ENCODE peak calls at places on chromosomes 7 and 10, in nine cellular contexts. D is sigmoid colon, J is H1, M is prostate gland, W is HepG2, S is body of pancreas, V is A549, A is HCT116, K is tibial nerve. T is an unnamed sample.

GRCh38 chr10:12389154-12389734 is 39.9 kb downstream of the CAMK1D start:
- DNase-seq in J (no peak), M (peak), K (no peak), V (no peak), A (no peak), D (no peak), W (no peak), S (peak), T (no peak)

GRCh38 chr10:110790913-110791525 is 80.7 kb upstream of the PDCD4 start:
- DNase-seq in D (no peak), A (no peak), M (peak), J (no peak), K (no peak), S (no peak), W (no peak), V (no peak), T (no peak)

GRCh38 chr7:2517004-2517403 is 2.6 kb upstream of the LFNG start:
- DNase-seq in J (no peak), D (no peak), K (no peak), V (no peak), M (no peak), S (no peak), W (no peak), A (no peak), T (no peak)

GRCh38 chr10:132347211-132347930 is 15.4 kb downstream of the LRRC27 start:
- DNase-seq in K (no peak), D (peak), S (no peak), A (no peak), J (no peak), V (no peak), W (no peak), M (no peak), T (no peak)

GRCh38 chr7:114921636-114922150 is at the start of gene MDFIC:
- DNase-seq in K (peak), S (peak), J (no peak), W (no peak), M (no peak), D (no peak), A (no peak), V (peak), T (no peak)

GRCh38 chr7:18177815-18178660 is 150.4 kb upstream of the PRPS1L1 start:
- DNase-seq in W (peak), D (no peak), V (no peak), M (no peak), J (no peak), S (no peak), K (no peak), A (no peak), T (peak)

GRCh38 chr10:91220954-91221696 is 662 bp downstream of the PCGF5 start:
- DNase-seq in S (peak), J (no peak), W (no peak), M (peak), K (peak), A (no peak), D (peak), V (peak), T (no peak)

GRCh38 chr10:72337039-72337629 is 17.6 kb downstream of the DNAJB12 start:
- DNase-seq in K (peak), D (peak), M (peak), A (no peak), W (peak), J (no peak), V (peak), S (peak), T (no peak)

GRCh38 chr10:132036887-132037675 is 28.7 kb upstream of the JAKMIP3 start:
- DNase-seq in W (no peak), J (peak), K (no peak), A (no peak), S (no peak), D (no peak), M (peak), V (peak), T (no peak)

GRCh38 chr7:151371266-151371665 is 29.7 kb downstream of the NUB1 start:
- DNase-seq in W (no peak), S (no peak), V (no peak), D (peak), J (no peak), A (no peak), M (no peak), K (no peak), T (no peak)

GRCh38 chr7:18087031-18087686 is 59.5 kb upstream of the PRPS1L1 start:
- DNase-seq in J (no peak), A (no peak), M (no peak), K (no peak), W (no peak), D (no peak), S (no peak), V (peak), T (no peak)

GRCh38 chr7:157612664-157613561 is 276.1 kb downstream of the DNAJB6 start:
- DNase-seq in V (no peak), D (peak), K (no peak), W (no peak), J (no peak), M (no peak), A (no peak), S (no peak), T (peak)

GRCh38 chr10:52951819-52952218 is 179.2 kb upstream of the MBL2 start:
- DNase-seq in A (no peak), S (peak), D (no peak), M (peak), W (peak), K (peak), V (no peak), J (peak), T (peak)

GRCh38 chr10:70528726-70529362 is 50.3 kb downstream of the PALD1 start:
- DNase-seq in M (no peak), K (no peak), W (peak), D (no peak), S (no peak), A (peak), J (no peak), V (peak), T (no peak)

GRCh38 chr10:52332815-52333214 is 18.7 kb downstream of the DKK1 start:
- DNase-seq in S (no peak), A (no peak), V (no peak), K (no peak), D (no peak), W (no peak), M (no peak), J (no peak), T (no peak)

GRCh38 chr10:129908406-129908805 is 55.7 kb downstream of the EBF3 start:
- DNase-seq in M (no peak), D (no peak), W (no peak), K (no peak), J (no peak), V (no peak), A (no peak), S (no peak), T (no peak)

GRCh38 chr7:18481776-18482175 is 13.8 kb upstream of the HDAC9 start:
- DNase-seq in J (no peak), A (no peak), D (no peak), S (no peak), W (no peak), K (no peak), V (no peak), M (no peak), T (no peak)

GRCh38 chr7:18119985-18120384 is 92.3 kb upstream of the PRPS1L1 start:
- DNase-seq in M (no peak), K (no peak), A (peak), W (no peak), S (no peak), J (no peak), D (no peak), V (no peak), T (no peak)

GRCh38 chr7:124261710-124262109 is 228.8 kb upstream of the TMEM229A start:
- DNase-seq in W (no peak), D (no peak), A (no peak), V (no peak), M (no peak), S (no peak), J (no peak), K (no peak), T (no peak)

GRCh38 chr10:124225468-124226270 is 132.3 kb upstream of the CHST15 start:
- DNase-seq in A (no peak), S (no peak), J (no peak), V (no peak), D (no peak), M (no peak), K (no peak), W (no peak), T (no peak)

GRCh38 chr10:10623958-10624590 is 393.6 kb upstream of the CELF2 start:
- DNase-seq in D (no peak), S (no peak), A (no peak), K (no peak), J (no peak), V (no peak), W (no peak), M (no peak), T (no peak)

GRCh38 chr10:7908541-7909210 is 90.4 kb downstream of the TAF3 start:
- DNase-seq in D (no peak), S (peak), J (no peak), K (no peak), A (no peak), W (peak), V (no peak), M (no peak), T (no peak)

GRCh38 chr7:144118341-144118740 is 4.6 kb upstream of the OR2A14 start:
- DNase-seq in W (no peak), M (no peak), K (no peak), D (no peak), A (no peak), V (no peak), J (no peak), S (no peak), T (no peak)

GRCh38 chr7:99042957-99043356 is 101.0 kb downstream of the SMURF1 start:
- DNase-seq in M (peak), J (no peak), K (no peak), A (no peak), W (peak), V (no peak), S (no peak), D (no peak), T (no peak)

GRCh38 chr10:8778713-8779112 is 724.2 kb downstream of the GATA3 start:
- DNase-seq in J (no peak), M (no peak), K (no peak), D (no peak), S (no peak), A (no peak), V (no peak), W (no peak), T (no peak)

DNA sequence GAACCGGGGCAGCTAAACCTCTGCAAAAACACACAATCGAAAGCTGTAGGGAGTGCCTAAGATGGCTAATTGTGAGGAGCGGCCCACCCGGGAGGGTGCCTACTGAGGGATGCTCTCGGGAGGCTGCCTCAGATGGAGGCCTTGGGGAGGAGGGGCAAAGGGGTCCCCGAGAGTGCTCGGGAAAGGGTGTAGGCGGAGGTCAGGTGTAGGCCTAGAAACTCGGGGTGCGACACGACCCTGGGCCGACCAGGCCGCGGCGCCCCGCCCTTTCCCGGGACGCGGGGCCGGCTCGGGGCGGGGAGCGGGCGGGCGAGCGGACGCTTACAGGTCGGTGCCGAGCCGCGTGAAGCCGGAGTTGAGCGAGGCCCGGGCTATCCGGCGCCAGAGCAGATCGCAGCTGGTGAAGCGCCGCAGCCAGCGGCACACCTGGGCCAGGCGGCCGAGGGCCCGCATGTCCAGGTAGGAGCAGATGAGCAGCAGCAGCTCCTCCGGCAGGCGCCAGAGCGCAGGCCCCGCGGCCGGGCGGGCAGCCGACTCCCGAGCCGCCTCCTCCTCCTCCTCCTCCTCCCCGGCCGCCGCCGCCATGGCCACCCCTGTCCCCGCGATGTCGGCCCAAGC is 805 bp downstream of the FBXW4 start:
- DNase-seq in J (no peak), K (peak), M (peak), W (peak), V (peak), A (no peak), S (peak), D (peak), T (peak)
- TF ChIP-seq POLR2A in J (peak), K (no peak), M (peak), W (peak), V (peak), A (peak), S (peak), D (no peak), T (peak)

GRCh38 chr7:45101748-45102147 is 9.7 kb downstream of the TBRG4 start:
- DNase-seq in W (no peak), J (no peak), A (no peak), K (no peak), S (no peak), V (no peak), M (no peak), D (peak), T (no peak)

GRCh38 chr7:45098983-45099839 is 10.4 kb upstream of the NACAD start:
- DNase-seq in A (no peak), V (no peak), S (no peak), J (no peak), M (no peak), W (no peak), K (no peak), D (peak), T (no peak)

GRCh38 chr7:45102785-45103712 is 8.4 kb downstream of the TBRG4 start:
- DNase-seq in V (no peak), K (no peak), J (no peak), S (no peak), W (no peak), A (no peak), M (no peak), D (peak), T (no peak)

GRCh38 chr7:45100761-45101480 is 10.6 kb downstream of the TBRG4 start:
- DNase-seq in D (peak), J (no peak), M (no peak), K (no peak), V (no peak), S (no peak), W (no peak), A (no peak), T (no peak)

GRCh38 chr7:45099891-45100760 is 11.4 kb upstream of the NACAD start:
- DNase-seq in V (no peak), D (peak), W (no peak), S (no peak), K (no peak), A (no peak), J (no peak), M (no peak), T (no peak)
- TF ChIP-seq POLR2A in V (no peak), D (no peak), W (no peak), S (no peak), K (no peak), A (no peak), J (no peak), M (no peak), T (no peak)

GRCh38 chr10:92240289-92241157 is 50.4 kb downstream of the CPEB3 start:
- DNase-seq in M (peak), S (peak), A (no peak), J (no peak), K (peak), V (peak), W (peak), D (peak), T (no peak)
- TF ChIP-seq POLR2A in M (peak), S (peak), A (no peak), J (no peak), K (peak), V (no peak), W (peak), D (no peak), T (peak)

GRCh38 chr7:26178272-26178960 is 22.1 kb downstream of the HNRNPA2B1 start:
- DNase-seq in M (no peak), V (no peak), W (no peak), A (no peak), D (no peak), J (no peak), S (no peak), K (no peak), T (no peak)
- TF ChIP-seq POLR2A in M (no peak), V (no peak), W (no peak), A (no peak), D (no peak), J (no peak), S (no peak), K (no peak), T (no peak)

GRCh38 chr10:76881477-76882220 is 756.0 kb downstream of the KCNMA1 start:
- DNase-seq in J (no peak), M (no peak), D (no peak), V (no peak), W (no peak), K (no peak), S (no peak), A (no peak), T (no peak)
- TF ChIP-seq POLR2A in J (no peak), M (no peak), D (no peak), V (no peak), W (no peak), K (no peak), S (no peak), A (no peak), T (no peak)

GRCh38 chr7:128737867-128738390 is 1.2 kb upstream of the CALU start:
- DNase-seq in D (no peak), K (no peak), S (no peak), A (peak), V (peak), M (no peak), J (no peak), W (peak), T (no peak)

GRCh38 chr7:128738570-128739047 is 550 bp upstream of the CALU start:
- DNase-seq in W (no peak), S (no peak), J (no peak), V (no peak), A (no peak), M (no peak), D (no peak), K (no peak), T (no peak)

GRCh38 chr7:128739990-128740682 is 977 bp downstream of the CALU start:
- DNase-seq in J (no peak), D (no peak), V (no peak), M (no peak), K (no peak), W (no peak), S (no peak), A (no peak), T (no peak)

GRCh38 chr7:128740996-128741395 is 1.8 kb downstream of the CALU start:
- DNase-seq in K (no peak), J (no peak), S (no peak), W (no peak), D (no peak), V (no peak), M (no peak), A (no peak), T (no peak)

DNA sequence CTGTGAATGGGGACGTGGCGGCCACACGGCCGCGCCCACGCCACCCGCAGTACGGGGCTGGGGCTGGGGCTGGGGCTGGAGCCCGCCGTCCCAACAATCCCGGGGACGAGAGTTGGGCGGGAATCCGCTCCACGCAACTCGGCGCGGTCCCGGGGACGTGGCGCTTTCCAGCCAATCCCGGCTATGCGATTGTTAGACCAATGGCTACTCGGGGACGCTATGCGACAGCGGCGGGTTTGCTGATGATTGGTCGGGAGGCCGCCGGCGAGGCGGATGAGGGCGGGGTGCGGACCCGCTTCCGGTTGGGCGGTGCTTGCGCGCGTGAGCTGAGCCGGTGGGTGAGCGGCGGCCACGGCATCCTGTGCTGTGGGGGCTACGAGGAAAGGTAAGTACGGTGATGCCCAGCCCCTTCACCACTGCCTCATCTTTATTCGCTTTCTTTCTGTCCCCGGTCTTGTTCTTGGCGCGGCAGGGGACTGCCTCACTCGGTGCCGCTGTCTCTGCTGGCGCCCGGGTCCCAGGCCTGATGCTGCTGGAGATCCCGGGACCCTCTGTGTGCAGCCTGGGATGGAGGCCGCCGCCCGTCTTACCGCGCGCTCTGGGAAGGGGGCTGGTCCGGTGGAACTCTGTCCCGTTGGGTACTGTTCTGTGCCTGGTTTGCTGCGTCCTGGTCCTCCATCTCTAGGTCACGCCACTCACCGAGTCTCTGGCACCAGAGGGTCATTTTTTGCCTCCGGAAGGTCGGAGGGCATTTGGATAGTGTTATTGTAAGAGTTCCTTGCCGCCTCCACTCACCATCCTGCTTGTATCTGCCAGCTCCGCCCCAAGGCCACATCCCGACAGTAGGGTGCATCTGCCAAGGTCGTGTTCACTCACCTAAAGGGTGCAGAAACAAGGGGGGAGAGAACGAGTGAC is at the start of gene CALU:
- DNase-seq in V (peak), D (peak), K (peak), W (peak), J (peak), A (peak), S (peak), M (peak), T (peak)
- TF ChIP-seq POLR2A in V (peak), D (peak), K (peak), W (peak), J (peak), A (no peak), S (peak), M (peak), T (peak)

DNA sequence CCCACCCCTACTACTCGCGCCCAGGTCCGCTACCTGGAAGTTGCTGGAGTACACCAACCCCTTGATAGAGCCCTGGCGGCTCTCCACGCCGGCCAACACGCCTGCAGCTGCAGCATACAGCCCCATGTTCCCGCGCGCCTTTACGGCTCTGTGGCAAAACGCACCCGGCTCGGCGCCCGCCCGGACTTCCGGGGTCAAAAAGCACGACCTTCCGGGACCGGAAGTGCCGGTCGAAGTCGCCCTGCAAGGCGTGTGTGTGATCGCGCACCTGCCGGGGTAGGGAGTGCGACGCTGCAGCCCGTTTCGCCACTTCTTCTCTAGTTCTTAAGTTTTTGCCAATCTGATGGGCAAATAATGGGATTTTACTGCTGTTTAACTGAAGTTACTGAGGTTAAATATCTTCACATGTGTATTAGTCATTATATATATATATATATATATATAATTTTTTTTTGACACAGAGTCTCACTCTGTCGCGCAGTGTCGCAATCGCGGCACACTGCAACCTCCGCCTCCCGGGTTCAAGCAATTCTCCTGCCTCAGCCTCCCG is at the start of gene NSUN5:
- DNase-seq in D (peak), M (peak), V (peak), S (peak), J (peak), A (peak), W (peak), K (peak), T (peak)
- TF ChIP-seq POLR2A in D (peak), M (no peak), V (peak), S (peak), J (no peak), A (peak), W (peak), K (no peak), T (peak)